ENCODE peak calls at places on chromosomes 1 and 21, in eight cellular contexts. P is T-helper 2 cell, J is NCI-H1930, Z is NCI-H446 treated with DMSO at 0.1 percent for 48 hours, M is activated T-cell treated with anti-CD3 and anti-CD28 coated beads for 1 hour, R is iPS-NIHi11, U is 8988T, O is GM23248. S is an unnamed sample.

GRCh38 chr1:87334351-87335174 is 5.9 kb downstream of the LMO4 start:
- DNase-seq in U (no peak), P (peak), Z (no peak), J (no peak), R (peak), O (peak), M (no peak), S (peak)

GRCh38 chr21:27511241-27511640 is 544.4 kb upstream of the ADAMTS5 start:
- DNase-seq in P (no peak), O (no peak), J (no peak), R (peak), M (no peak), Z (no peak), U (no peak), S (peak)

GRCh38 chr1:22101995-22102394 is 40.9 kb downstream of the WNT4 start:
- DNase-seq in U (no peak), Z (no peak), M (no peak), P (no peak), R (no peak), O (no peak), J (no peak), S (no peak)

GRCh38 chr1:224513383-224513782 is 78.8 kb upstream of the WDR26 start:
- DNase-seq in R (no peak), J (no peak), O (no peak), U (no peak), M (no peak), P (no peak), Z (no peak), S (no peak)

GRCh38 chr1:170318141-170318540 is 172.4 kb downstream of the NTMT2 start:
- DNase-seq in Z (no peak), M (no peak), U (no peak), R (no peak), O (no peak), P (no peak), J (no peak), S (no peak)

GRCh38 chr1:31799196-31799894 is 16.5 kb downstream of the SPOCD1 start:
- DNase-seq in J (no peak), U (no peak), P (no peak), R (no peak), O (no peak), Z (no peak), M (no peak), S (peak)

GRCh38 chr1:161702250-161702649 is 4.8 kb upstream of the FCRLA start:
- DNase-seq in R (no peak), P (no peak), Z (no peak), U (no peak), M (no peak), J (peak), O (no peak), S (no peak)

GRCh38 chr21:44547656-44548331 is 3.5 kb downstream of the KRTAP10-2 start:
- DNase-seq in R (no peak), Z (no peak), J (no peak), U (no peak), M (no peak), P (peak), O (no peak), S (no peak)

GRCh38 chr1:160219062-160219929 is 14.1 kb downstream of the PEA15 start:
- DNase-seq in R (peak), M (no peak), U (no peak), P (no peak), Z (no peak), O (peak), J (no peak), S (peak)

GRCh38 chr1:115980998-115981993 is 5.0 kb downstream of the SLC22A15 start:
- DNase-seq in J (peak), R (peak), P (peak), M (no peak), U (peak), Z (no peak), O (peak), S (peak)

GRCh38 chr1:183806650-183807049 is 1.7 kb downstream of the RGL1 start:
- DNase-seq in R (no peak), M (no peak), P (no peak), U (no peak), Z (no peak), J (no peak), O (no peak), S (no peak)

GRCh38 chr1:11982010-11982392 is 1.8 kb downstream of the MFN2 start:
- DNase-seq in J (no peak), M (no peak), O (peak), R (no peak), P (peak), U (peak), Z (no peak), S (no peak)

GRCh38 chr21:42081138-42081537 is 10.0 kb downstream of the UMODL1 start:
- DNase-seq in M (no peak), P (no peak), O (peak), U (no peak), R (no peak), J (no peak), Z (no peak), S (peak)

GRCh38 chr1:247472035-247472434 is 14.1 kb upstream of the OR2B11 start:
- DNase-seq in M (no peak), J (no peak), R (no peak), P (no peak), Z (no peak), U (no peak), O (no peak), S (no peak)

GRCh38 chr1:14835725-14836124 is 237.2 kb downstream of the KAZN start:
- DNase-seq in Z (no peak), O (peak), U (no peak), R (no peak), J (no peak), P (no peak), M (no peak), S (peak)

GRCh38 chr1:246218686-246219085 is 288.4 kb downstream of the SMYD3 start:
- DNase-seq in R (no peak), U (no peak), P (no peak), O (no peak), Z (no peak), M (no peak), J (no peak), S (no peak)

GRCh38 chr1:223000549-223001135 is 142.4 kb downstream of the TLR5 start:
- DNase-seq in R (no peak), J (no peak), P (no peak), M (no peak), O (no peak), Z (no peak), U (no peak), S (no peak)

GRCh38 chr1:31696246-31696645 is 7.6 kb downstream of the COL16A1 start:
- DNase-seq in P (no peak), Z (no peak), O (no peak), R (peak), M (no peak), U (no peak), J (no peak), S (no peak)

GRCh38 chr1:23619299-23620188 is 60.2 kb upstream of the ID3 start:
- DNase-seq in R (peak), J (no peak), P (peak), Z (no peak), M (peak), U (peak), O (peak), S (peak)

GRCh38 chr1:16266411-16267118 is 29.6 kb upstream of the CPLANE2 start:
- DNase-seq in M (no peak), R (no peak), U (no peak), Z (no peak), O (peak), J (no peak), P (no peak), S (no peak)

GRCh38 chr1:68377098-68377497 is 72.7 kb downstream of the RPE65 start:
- DNase-seq in Z (no peak), P (no peak), U (no peak), R (no peak), J (no peak), M (no peak), O (no peak), S (no peak)

GRCh38 chr1:167515461-167515860 is 2.9 kb downstream of the CD247 start:
- DNase-seq in O (no peak), R (no peak), Z (no peak), U (no peak), J (no peak), M (no peak), P (peak), S (no peak)

GRCh38 chr1:150083907-150084306 is 16.3 kb downstream of the VPS45 start:
- DNase-seq in M (no peak), O (peak), J (no peak), R (no peak), U (no peak), Z (no peak), P (no peak), S (peak)

GRCh38 chr1:33332357-33332789 is 11.5 kb upstream of the A3GALT2 start:
- DNase-seq in P (no peak), J (no peak), R (no peak), U (no peak), Z (no peak), M (no peak), O (peak), S (no peak)

GRCh38 chr21:42330380-42331336 is 15.4 kb upstream of the TFF3 start:
- DNase-seq in U (no peak), P (no peak), J (no peak), M (no peak), O (no peak), Z (no peak), R (no peak), S (no peak)

GRCh38 chr1:11316701-11317100 is 43.7 kb downstream of the UBIAD1 start:
- DNase-seq in J (no peak), U (no peak), R (no peak), O (peak), M (no peak), P (no peak), Z (no peak), S (no peak)

GRCh38 chr1:160284782-160285344 is at the start of gene PEX19:
- DNase-seq in P (peak), O (peak), R (peak), M (peak), Z (peak), U (peak), J (peak), S (peak)

GRCh38 chr1:90175490-90176157 is 180.7 kb downstream of the ZNF326 start:
- DNase-seq in M (no peak), J (peak), Z (no peak), R (no peak), U (no peak), O (peak), P (no peak), S (no peak)

GRCh38 chr1:118949317-118949716 is 38.8 kb downstream of the TBX15 start:
- DNase-seq in U (no peak), J (no peak), R (no peak), M (no peak), O (peak), Z (no peak), P (no peak), S (peak)

GRCh38 chr1:18541046-18541795 is 60.5 kb downstream of the KLHDC7A start:
- DNase-seq in M (no peak), R (no peak), U (no peak), P (no peak), J (no peak), O (no peak), Z (no peak), S (no peak)

GRCh38 chr1:24905355-24905978 is 24.6 kb downstream of the RUNX3 start:
- DNase-seq in M (no peak), U (no peak), P (no peak), R (no peak), Z (no peak), J (no peak), O (no peak), S (peak)

GRCh38 chr1:87325982-87326738 is 2.5 kb upstream of the LMO4 start:
- DNase-seq in P (peak), Z (peak), J (peak), O (peak), M (peak), R (peak), U (no peak), S (peak)

GRCh38 chr1:63563745-63564144 is 29.5 kb upstream of the PGM1 start:
- DNase-seq in P (no peak), M (no peak), Z (no peak), R (no peak), J (no peak), U (no peak), O (no peak), S (no peak)